ENCODE peak calls at places on chromosomes 12 and 14, in five cellular contexts. X is SK-N-SH, P is K562, E is GM12878, T is HepG2. F is an unnamed sample.

GRCh38 chr14:94225460-94225989 is 51.4 kb downstream of the PPP4R4 start:
- DNase-seq in E (no peak), X (peak), T (no peak), P (no peak), F (no peak)

GRCh38 chr14:51225751-51226150 is 14.3 kb upstream of the TMX1 start:
- DNase-seq in E (no peak), X (no peak), T (no peak), P (no peak), F (no peak)

GRCh38 chr12:94930216-94930654 is 73.3 kb downstream of the NDUFA12 start:
- DNase-seq in P (no peak), E (no peak), T (peak), X (no peak), F (no peak)

GRCh38 chr12:53063708-53064612 is 14.1 kb downstream of the TNS2 start:
- DNase-seq in X (no peak), T (no peak), P (no peak), E (no peak), F (no peak)

GRCh38 chr12:91900971-91901370 is 244.7 kb downstream of the BTG1 start:
- DNase-seq in P (no peak), E (no peak), X (no peak), T (no peak), F (no peak)

GRCh38 chr12:22268973-22269372 is 65.5 kb downstream of the ST8SIA1 start:
- DNase-seq in E (no peak), P (no peak), X (no peak), T (no peak), F (no peak)

GRCh38 chr14:73888971-73889370 is 2.3 kb downstream of the ZNF410 start:
- DNase-seq in T (no peak), E (no peak), P (no peak), X (no peak), F (no peak)

GRCh38 chr14:55285048-55285652 is 13.9 kb downstream of the FBXO34 start:
- DNase-seq in X (no peak), P (no peak), E (no peak), T (no peak), F (no peak)

GRCh38 chr14:46147486-46147885 is 504.1 kb downstream of the RPL10L start:
- DNase-seq in E (no peak), P (no peak), T (no peak), X (no peak), F (no peak)

GRCh38 chr14:98198385-98198784 is 1073.6 kb downstream of the BCL11B start:
- DNase-seq in P (peak), E (no peak), T (no peak), X (no peak), F (no peak)

GRCh38 chr12:68113644-68114043 is 45.9 kb downstream of the IFNG start:
- DNase-seq in E (no peak), P (peak), T (no peak), X (no peak), F (no peak)

GRCh38 chr12:62268956-62269355 is 8.8 kb downstream of the USP15 start:
- DNase-seq in E (no peak), P (no peak), T (no peak), X (no peak), F (no peak)

GRCh38 chr12:14828896-14829295 is 14.4 kb downstream of the ART4 start:
- DNase-seq in T (no peak), E (peak), X (peak), P (no peak), F (no peak)

GRCh38 chr12:6104842-6105241 is 19.6 kb downstream of the VWF start:
- DNase-seq in T (no peak), X (no peak), E (no peak), P (no peak), F (no peak)

GRCh38 chr12:90090929-90091651 is 382.5 kb upstream of the ATP2B1 start:
- DNase-seq in P (peak), X (no peak), T (no peak), E (no peak), F (no peak)

GRCh38 chr14:100824946-100825690 is 800 bp upstream of the MEG3 start:
- DNase-seq in T (no peak), P (no peak), X (no peak), E (no peak), F (no peak)

GRCh38 chr12:106090586-106091411 is 48.0 kb downstream of the NUAK1 start:
- DNase-seq in T (no peak), X (no peak), E (no peak), P (no peak), F (no peak)

GRCh38 chr12:62787023-62787422 is 147.9 kb downstream of the PPM1H start:
- DNase-seq in P (no peak), X (no peak), E (no peak), T (no peak), F (no peak)

GRCh38 chr14:103070971-103071542 is 13.0 kb upstream of the LBHD2 start:
- DNase-seq in X (no peak), P (no peak), T (no peak), E (no peak), F (no peak)

GRCh38 chr12:108080363-108080762 is 48.7 kb upstream of the WSCD2 start:
- DNase-seq in T (no peak), E (no peak), X (no peak), P (no peak), F (no peak)

GRCh38 chr14:25049559-25050493 is at the start of gene STXBP6:
- DNase-seq in P (peak), X (peak), E (no peak), T (peak), F (peak)

GRCh38 chr12:101935769-101936741 is 58.7 kb downstream of the DRAM1 start:
- DNase-seq in P (peak), X (no peak), E (peak), T (no peak), F (no peak)

GRCh38 chr14:77660754-77661153 is 44.3 kb upstream of the SPTLC2 start:
- DNase-seq in P (no peak), T (no peak), E (no peak), X (peak), F (no peak)

GRCh38 chr14:80491562-80492139 is 280.3 kb upstream of the DIO2 start:
- DNase-seq in P (no peak), T (no peak), E (no peak), X (no peak), F (no peak)

GRCh38 chr12:3962661-3963483 is 89.7 kb upstream of the PARP11 start:
- DNase-seq in E (no peak), P (peak), T (no peak), X (no peak), F (no peak)

GRCh38 chr14:72939630-72940029 is 13.4 kb downstream of the DCAF4 start:
- DNase-seq in E (no peak), P (no peak), T (no peak), X (no peak), F (no peak)

GRCh38 chr12:25322918-25323773 is 72.4 kb upstream of the KRAS start:
- DNase-seq in X (no peak), T (no peak), E (no peak), P (no peak), F (no peak)

GRCh38 chr14:37172024-37172869 is at the start of gene SLC25A21:
- DNase-seq in E (no peak), P (peak), X (no peak), T (peak), F (peak)

GRCh38 chr14:21902561-21903199 is 229.1 kb upstream of the OR4E1 start:
- DNase-seq in X (no peak), T (no peak), P (no peak), E (no peak), F (no peak)

GRCh38 chr12:103687262-103687661 is 100.2 kb downstream of the STAB2 start:
- DNase-seq in P (no peak), X (no peak), T (no peak), E (no peak), F (no peak)

DNA sequence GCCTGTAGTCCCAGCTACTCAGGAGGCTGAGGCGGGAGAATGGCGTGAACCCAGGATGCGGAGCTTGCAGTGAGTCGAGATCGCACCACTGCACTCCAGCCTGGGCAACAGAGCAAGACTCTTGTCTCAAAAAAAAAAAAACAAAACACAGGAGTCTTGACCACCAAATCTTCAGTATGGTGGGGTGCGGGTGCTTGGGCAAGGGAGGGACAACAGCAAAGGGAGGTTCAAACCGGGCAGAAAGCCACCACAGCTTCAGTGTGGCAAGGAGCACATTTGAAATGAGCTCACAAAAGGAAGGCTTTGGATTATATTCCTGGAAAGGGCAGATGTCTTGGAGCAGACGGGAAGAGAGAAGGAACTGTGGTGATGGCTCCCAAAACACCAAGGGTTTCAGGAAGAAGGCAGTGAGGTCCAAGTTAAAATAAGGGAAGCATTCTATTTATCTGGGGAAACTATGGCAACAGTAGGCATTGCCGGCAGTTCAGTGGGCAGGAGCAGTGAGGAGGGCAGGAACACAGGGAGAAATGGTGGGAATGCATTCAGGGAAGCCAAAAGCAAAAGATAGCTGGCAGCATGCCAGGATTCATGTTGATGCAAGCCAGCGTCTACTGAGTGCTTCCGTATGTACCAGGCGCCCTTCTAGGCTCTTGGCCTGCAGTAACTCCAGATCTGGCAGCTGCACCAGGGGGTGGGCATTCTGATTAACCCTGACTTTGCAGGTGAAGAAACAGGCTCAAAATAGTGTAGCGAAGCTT is 51.0 kb upstream of the SRSF5 start:
- DNase-seq in P (no peak), T (no peak), E (no peak), X (peak), F (peak)
- TF ChIP-seq JUND in P (no peak), T (no peak), E (no peak), X (no peak), F (no peak)

DNA sequence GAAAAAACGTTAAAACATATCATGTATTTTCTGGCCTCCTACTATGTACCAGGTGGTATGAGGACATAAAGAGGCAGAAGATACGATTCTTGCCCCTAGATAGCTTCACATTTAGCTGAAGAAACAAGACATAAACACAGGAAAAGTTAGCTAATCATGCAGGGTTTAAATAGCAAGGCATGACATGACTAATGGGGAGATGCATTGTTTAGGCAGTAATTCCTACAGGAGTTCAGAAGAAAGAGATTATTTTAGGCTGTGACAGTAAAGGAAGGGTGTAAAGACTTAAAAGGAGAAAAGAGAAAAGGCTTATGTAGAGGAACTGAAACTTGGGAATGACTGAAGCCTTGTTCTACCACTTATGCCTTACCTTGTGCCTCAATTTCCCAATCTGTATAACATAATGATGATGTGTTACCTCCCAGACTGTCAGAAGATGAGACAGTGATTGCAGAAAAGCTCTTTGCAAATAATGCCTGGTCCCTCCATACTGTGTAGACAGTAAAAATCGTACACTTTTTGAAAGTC is 44.4 kb downstream of the PRKCH start:
- DNase-seq in P (no peak), X (no peak), E (no peak), T (no peak), F (no peak)
- TF ChIP-seq JUND in P (no peak), X (no peak), E (no peak), T (no peak), F (no peak)

DNA sequence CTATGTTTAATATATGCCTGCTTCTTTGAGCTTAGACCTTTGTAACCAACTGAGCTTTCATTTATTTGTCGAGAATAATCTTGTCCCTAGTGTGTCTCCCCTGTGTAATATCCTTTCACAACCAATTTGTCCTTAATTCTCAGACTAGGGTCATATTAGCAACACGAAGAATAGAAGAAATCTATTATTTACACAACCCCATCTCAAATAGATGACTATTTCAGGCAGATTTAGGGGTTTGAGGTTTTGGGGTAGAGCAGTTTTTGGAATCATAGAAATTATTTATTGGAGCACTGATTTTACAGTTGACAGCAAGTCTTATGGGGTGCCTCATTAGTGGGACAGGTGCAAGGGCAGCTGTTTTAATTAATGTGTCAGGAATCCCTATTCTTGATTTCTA is 91.2 kb upstream of the ANO4 start:
- DNase-seq in P (no peak), T (no peak), X (no peak), E (no peak), F (no peak)
- TF ChIP-seq JUND in P (no peak), T (no peak), X (no peak), E (no peak), F (no peak)

GRCh38 chr14:90060965-90061848 is 587 bp upstream of the KCNK13 start:
- DNase-seq in T (no peak), P (no peak), E (no peak), X (peak), F (no peak)
- TF ChIP-seq JUND in T (no peak), P (no peak), E (no peak), X (no peak), F (no peak)

DNA sequence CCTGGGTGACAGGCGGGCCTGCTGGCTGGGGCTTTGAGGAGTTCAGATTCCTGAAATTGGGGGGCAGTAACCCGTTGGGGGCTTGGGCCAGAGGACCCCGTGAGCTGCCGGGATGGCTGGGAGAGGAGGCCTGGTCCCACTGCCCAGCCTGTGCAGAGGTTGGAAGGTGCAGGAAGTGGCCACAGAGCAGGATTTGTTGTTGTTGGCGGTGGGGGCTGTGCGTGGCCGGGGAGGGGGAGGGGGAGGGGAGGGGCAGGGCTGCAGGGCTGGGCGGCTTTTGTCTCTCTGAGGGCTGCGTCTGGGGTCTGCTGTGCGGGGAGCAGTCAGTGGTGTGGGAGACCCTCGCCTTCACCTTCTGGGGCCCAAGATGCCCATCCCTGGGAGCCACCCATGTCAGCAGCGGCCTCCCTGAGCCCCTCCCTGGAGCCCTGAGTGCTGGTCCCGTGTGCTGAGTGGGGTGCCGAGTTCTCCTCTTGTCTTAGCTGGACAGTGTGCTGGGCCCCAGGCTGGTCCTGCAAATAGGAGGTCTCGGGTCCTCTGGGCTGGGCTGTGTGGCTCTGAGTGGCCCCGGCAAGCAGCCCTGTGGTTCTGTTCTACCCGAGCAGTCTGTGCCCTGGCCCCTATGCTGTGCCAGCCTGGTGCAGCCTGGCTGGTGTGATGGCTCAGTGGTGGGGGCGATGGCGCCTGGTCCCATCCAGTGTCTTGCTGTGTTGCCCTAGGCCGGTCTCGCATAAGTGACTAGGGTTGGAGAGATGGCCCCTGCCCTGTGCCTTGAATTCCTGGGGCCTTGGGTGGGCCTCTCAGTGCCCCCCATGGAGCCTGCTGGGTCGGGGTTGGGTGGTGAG is 10.3 kb downstream of the KIF26A start:
- DNase-seq in P (no peak), E (no peak), X (no peak), T (no peak), F (no peak)
- TF ChIP-seq JUND in P (no peak), E (no peak), X (no peak), T (no peak), F (no peak)

GRCh38 chr12:115450017-115450416 is 766.0 kb upstream of the TBX3 start:
- DNase-seq in E (no peak), P (no peak), T (no peak), X (no peak), F (no peak)
- TF ChIP-seq JUND in E (no peak), P (no peak), T (no peak), X (no peak), F (no peak)

GRCh38 chr12:96064266-96064665 is 28.9 kb upstream of the LTA4H start:
- DNase-seq in P (no peak), T (no peak), X (no peak), E (no peak), F (no peak)
- TF ChIP-seq JUND in P (no peak), T (no peak), X (no peak), E (no peak), F (no peak)

DNA sequence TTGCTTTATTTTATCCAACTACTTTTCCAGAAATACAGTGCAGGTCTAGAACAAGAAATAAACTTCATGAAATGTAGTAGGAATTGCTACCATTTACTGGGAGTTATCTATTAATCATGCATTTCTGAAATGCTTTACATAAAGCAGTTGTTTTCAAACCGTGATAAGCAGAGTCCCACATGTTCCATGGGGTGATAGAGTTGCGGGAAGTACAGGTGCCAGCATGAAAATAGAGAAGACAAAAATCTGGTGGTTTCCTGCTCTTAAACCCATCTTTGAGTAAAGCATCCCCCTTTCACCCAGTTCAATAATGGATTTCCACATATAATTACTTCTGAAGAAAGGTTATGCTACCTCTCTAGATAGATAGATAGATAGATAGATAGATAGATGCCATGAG is 123.7 kb upstream of the PDZRN4 start:
- DNase-seq in T (no peak), E (no peak), X (no peak), P (no peak), F (no peak)
- TF ChIP-seq JUND in T (no peak), E (no peak), X (no peak), P (no peak), F (no peak)

GRCh38 chr12:47908738-47909137 is 3.9 kb upstream of the VDR start:
- DNase-seq in E (no peak), T (no peak), P (no peak), X (no peak), F (no peak)
- TF ChIP-seq JUND in E (no peak), T (no peak), P (no peak), X (no peak), F (no peak)